ENCODE peak calls at places on chromosome 9, in five cellular contexts. I, C, G, K and M are unnamed samples.
A peak's percentile ranks its signal among the peaks of the same experiment; 100 is the strongest.

GRCh38 chr9:19286634-19287188 is 56.2 kb downstream of the DENND4C start:
- DNase-seq in I (peak; percentile 4), C (no peak), G (no peak), K (no peak), M (peak; percentile 28)

GRCh38 chr9:95025213-95026170 is 292.0 kb downstream of the FANCC start:
- DNase-seq in I (peak; percentile 80), C (no peak), G (no peak), K (no peak), M (peak; percentile 63)

GRCh38 chr9:9003184-9003583 is 1203.6 kb upstream of the DMAC1 start:
- DNase-seq in I (peak; percentile 16), C (no peak), G (no peak), K (peak; percentile 16), M (no peak)

GRCh38 chr9:132768932-132769894 is 98.9 kb downstream of the GTF3C4 start:
- DNase-seq in I (peak; percentile 58), C (peak; percentile 72), G (no peak), K (peak; percentile 79), M (peak; percentile 37)

GRCh38 chr9:109593612-109594011 is 95.5 kb upstream of the PTPN3 start:
- DNase-seq in I (no peak), C (no peak), G (no peak), K (no peak), M (no peak)

GRCh38 chr9:114421147-114421546 is 33.4 kb upstream of the AKNA start:
- DNase-seq in I (no peak), C (no peak), G (no peak), K (no peak), M (no peak)

GRCh38 chr9:114549677-114550330 is 37.8 kb upstream of the ATP6V1G1 start:
- DNase-seq in I (no peak), C (no peak), G (no peak), K (no peak), M (no peak)

GRCh38 chr9:124320062-124320973 is 62.6 kb downstream of the NEK6 start:
- DNase-seq in I (peak; percentile 47), C (peak; percentile 93), G (peak; percentile 28), K (peak; percentile 86), M (peak; percentile 87)

GRCh38 chr9:116964258-116964657 is 277.2 kb downstream of the TRIM32 start:
- DNase-seq in I (no peak), C (no peak), G (no peak), K (no peak), M (no peak)

GRCh38 chr9:100277166-100277979 is 75.4 kb downstream of the TEX10 start:
- DNase-seq in I (no peak), C (no peak), G (no peak), K (no peak), M (no peak)

GRCh38 chr9:126295082-126295477 is 31.5 kb upstream of the MVB12B start:
- DNase-seq in I (no peak), C (no peak), G (no peak), K (no peak), M (no peak)

GRCh38 chr9:34686732-34687131 is 4.3 kb downstream of the CCL19 start:
- DNase-seq in I (no peak), C (no peak), G (no peak), K (no peak), M (no peak)

GRCh38 chr9:126569036-126569435 is 44.7 kb upstream of the LMX1B start:
- DNase-seq in I (no peak), C (no peak), G (no peak), K (no peak), M (no peak)

GRCh38 chr9:15253197-15253596 is 53.8 kb downstream of the TTC39B start:
- DNase-seq in I (no peak), C (no peak), G (no peak), K (no peak), M (no peak)

GRCh38 chr9:89171693-89172092 is 6.9 kb downstream of the SHC3 start:
- DNase-seq in I (no peak), C (no peak), G (no peak), K (no peak), M (no peak)

GRCh38 chr9:97761879-97762278 is 64.7 kb upstream of the XPA start:
- DNase-seq in I (no peak), C (no peak), G (no peak), K (no peak), M (no peak)

GRCh38 chr9:69379250-69379982 is 54.4 kb downstream of the ENTREP1 start:
- DNase-seq in I (no peak), C (no peak), G (no peak), K (no peak), M (no peak)

GRCh38 chr9:137176302-137177182 is 4.7 kb upstream of the TMEM210 start:
- DNase-seq in I (peak; percentile 49), C (no peak), G (no peak), K (peak; percentile 48), M (peak; percentile 64)

GRCh38 chr9:14926941-14927624 is 16.9 kb upstream of the FREM1 start:
- DNase-seq in I (no peak), C (no peak), G (no peak), K (no peak), M (no peak)

GRCh38 chr9:34413229-34413852 is 36.6 kb upstream of the MYORG start:
- DNase-seq in I (peak; percentile 31), C (peak; percentile 77), G (no peak), K (peak; percentile 78), M (peak; percentile 56)

GRCh38 chr9:27353405-27354229 is 56.7 kb upstream of the EQTN start:
- DNase-seq in I (no peak), C (peak; percentile 48), G (no peak), K (no peak), M (no peak)

GRCh38 chr9:581673-582497 is 259.6 kb upstream of the DMRT1 start:
- DNase-seq in I (peak; percentile 41), C (peak; percentile 81), G (peak; percentile 2), K (peak; percentile 51), M (no peak)

GRCh38 chr9:2722715-2723114 is 5.4 kb downstream of the KCNV2 start:
- DNase-seq in I (peak; percentile 7), C (no peak), G (no peak), K (no peak), M (no peak)

GRCh38 chr9:69122086-69122390 is 52.0 kb upstream of the TJP2 start:
- DNase-seq in I (peak; percentile 29), C (peak; percentile 68), G (no peak), K (peak; percentile 67), M (peak; percentile 60)

GRCh38 chr9:16180091-16180490 is 627.2 kb downstream of the CCDC171 start:
- DNase-seq in I (no peak), C (no peak), G (no peak), K (no peak), M (no peak)

GRCh38 chr9:135797507-135798302 is 95.7 kb downstream of the KCNT1 start:
- DNase-seq in I (no peak), C (peak; percentile 94), G (peak; percentile 24), K (peak; percentile 88), M (peak; percentile 81)

GRCh38 chr9:82332018-82332773 is 343.6 kb downstream of the SPATA31D1 start:
- DNase-seq in I (no peak), C (no peak), G (no peak), K (no peak), M (no peak)

GRCh38 chr9:135939351-135940265 is 21.6 kb downstream of the UBAC1 start:
- DNase-seq in I (no peak), C (no peak), G (no peak), K (no peak), M (no peak)

GRCh38 chr9:91815896-91816295 is 134.1 kb downstream of the ROR2 start:
- DNase-seq in I (no peak), C (no peak), G (no peak), K (no peak), M (no peak)

DNA sequence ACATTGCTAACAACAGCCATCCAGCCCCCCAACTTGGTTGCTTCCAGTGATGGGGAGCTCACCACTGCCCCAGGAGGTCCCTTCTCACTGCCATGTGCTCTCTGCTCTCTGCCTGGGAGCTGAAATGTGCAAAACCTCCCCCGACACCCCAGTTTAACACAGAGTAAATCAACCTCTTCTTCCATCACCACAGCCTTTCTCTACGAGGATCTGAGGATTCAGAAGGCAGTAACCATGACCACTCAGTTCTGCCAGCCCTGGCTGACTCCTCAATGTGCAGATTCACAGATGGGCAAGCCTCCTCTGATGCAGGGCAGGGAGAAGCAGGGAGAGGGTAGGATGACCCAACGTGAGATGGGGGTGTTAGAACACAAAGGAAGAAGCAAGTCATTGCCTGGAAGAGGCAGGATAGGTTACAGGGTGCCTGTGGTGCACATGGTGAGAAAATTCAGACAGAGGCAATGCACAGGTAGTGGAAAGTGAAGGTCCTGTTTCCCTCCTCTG is 185.0 kb downstream of the DAB2IP start:
- DNase-seq in I (no peak), C (peak; percentile 28), G (no peak), K (no peak), M (no peak)
- TF ChIP-seq SP1 in I (no peak), C (no peak), G (no peak), K (no peak), M (no peak)

DNA sequence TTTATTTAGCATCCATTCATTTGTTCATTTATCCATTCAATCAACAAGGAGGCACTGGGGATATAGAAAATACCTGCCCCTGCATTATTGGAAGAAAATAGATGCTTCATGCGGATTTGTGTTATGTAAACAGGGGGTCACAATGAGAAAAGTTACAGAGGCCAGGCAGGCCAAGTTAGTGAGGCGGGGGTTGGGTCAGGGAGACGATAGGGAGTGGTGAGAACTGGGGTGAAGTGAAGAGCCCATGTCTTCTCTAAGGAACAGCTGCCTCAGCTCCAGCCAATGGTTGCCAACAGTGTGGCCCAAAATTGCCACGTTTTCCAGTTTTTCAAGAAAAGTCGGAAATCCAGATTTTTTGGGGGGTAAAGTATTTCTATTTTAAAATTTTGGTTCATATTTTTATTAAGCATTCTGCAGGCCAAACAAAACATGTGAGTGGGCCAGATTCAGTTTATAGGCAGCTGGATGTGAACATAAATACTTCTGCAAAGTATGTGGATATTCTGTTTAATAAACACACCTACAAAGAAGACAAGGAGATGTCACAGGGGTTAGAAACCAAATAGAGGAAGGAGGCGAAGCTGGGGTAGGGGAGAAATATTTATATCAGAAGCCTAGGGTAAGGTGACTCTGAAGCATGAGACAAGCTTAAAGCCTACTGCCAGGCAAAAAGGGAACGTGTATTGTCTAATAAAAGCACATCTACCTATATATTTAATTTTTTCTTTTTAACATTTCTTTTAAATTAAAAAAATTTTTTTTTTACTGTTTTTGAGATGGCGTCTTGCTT is 44.0 kb downstream of the ALG2 start:
- DNase-seq in I (no peak), C (no peak), G (no peak), K (no peak), M (no peak)
- TF ChIP-seq SP1 in I (no peak), C (no peak), G (no peak), K (no peak), M (no peak)

GRCh38 chr9:129282308-129283211 is 104.5 kb upstream of the IER5L start:
- DNase-seq in I (peak; percentile 41), C (peak; percentile 57), G (no peak), K (no peak), M (no peak)
- TF ChIP-seq SP1 in I (no peak), C (no peak), G (no peak), K (no peak), M (no peak)

DNA sequence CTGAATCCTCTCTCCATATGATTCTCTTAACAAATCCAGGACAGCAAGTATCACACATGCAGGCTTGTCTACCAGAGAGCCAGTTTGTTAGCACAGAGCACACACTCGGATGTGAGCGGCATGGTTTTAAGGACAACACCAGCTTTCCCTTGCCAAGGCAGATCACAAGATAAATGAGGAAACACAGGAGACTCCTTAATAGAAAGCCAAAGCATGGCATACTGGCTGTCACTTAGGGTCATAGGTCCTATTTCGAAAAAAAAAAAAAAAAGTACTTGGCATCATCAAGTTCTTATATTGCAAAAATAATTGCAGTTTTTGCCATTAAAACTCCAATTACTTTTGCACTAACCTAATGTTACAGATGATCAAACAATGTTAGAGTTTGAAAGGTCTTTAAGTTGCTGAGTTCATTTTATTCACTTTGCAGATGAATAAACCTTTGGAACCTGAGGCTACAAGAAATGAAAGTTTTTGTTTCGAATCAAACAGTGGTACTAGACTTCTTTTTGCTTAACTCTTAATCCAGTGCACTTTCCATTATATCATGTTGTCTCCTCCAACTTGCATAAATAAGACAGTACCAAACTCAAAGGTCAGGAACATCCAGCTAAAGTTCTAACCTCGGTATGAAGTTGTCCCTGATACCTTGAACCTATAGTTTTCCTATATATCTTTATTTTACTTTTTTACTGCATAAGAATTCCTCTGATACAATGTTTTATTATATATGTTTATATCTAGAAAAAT is 138.5 kb downstream of the MPDZ start:
- DNase-seq in I (no peak), C (no peak), G (no peak), K (no peak), M (no peak)
- TF ChIP-seq SP1 in I (no peak), C (no peak), G (no peak), K (no peak), M (no peak)